ENCODE peak calls at places on chromosome 18, in ten cellular contexts. K, G, Q, M, V, N, Y, J, A and D are unnamed samples.

GRCh38 chr18:62741118-62741566 is 25.8 kb downstream of the PHLPP1 start:
- DNase-seq in K (no peak), G (no peak), Q (peak; percentile 66), M (peak; percentile 44), V (peak; percentile 88), N (no peak), Y (no peak), J (no peak), A (peak; percentile 92), D (no peak)

GRCh38 chr18:26549103-26549485 is 741 bp upstream of the KCTD1 start:
- DNase-seq in K (peak; percentile 49), G (peak; percentile 25), Q (peak; percentile 59), M (peak; percentile 52), V (peak; percentile 76), N (peak; percentile 58), Y (no peak), J (no peak), A (peak; percentile 65), D (peak; percentile 57)

GRCh38 chr18:9612215-9612830 is 2.0 kb downstream of the PPP4R1 start:
- DNase-seq in K (peak; percentile 37), G (no peak), Q (peak; percentile 64), M (peak; percentile 56), V (peak; percentile 78), N (peak; percentile 70), Y (no peak), J (no peak), A (peak; percentile 52), D (peak; percentile 41)

GRCh38 chr18:63309422-63309821 is 10.1 kb downstream of the BCL2 start:
- DNase-seq in K (no peak), G (no peak), Q (no peak), M (no peak), V (no peak), N (no peak), Y (no peak), J (no peak), A (no peak), D (no peak)

GRCh38 chr18:9422816-9423519 is 52.3 kb upstream of the RALBP1 start:
- DNase-seq in K (no peak), G (no peak), Q (no peak), M (peak; percentile 87), V (peak; percentile 75), N (no peak), Y (peak; percentile 42), J (no peak), A (no peak), D (no peak)

GRCh38 chr18:22290004-22290403 is 120.6 kb downstream of the GATA6 start:
- DNase-seq in K (no peak), G (no peak), Q (no peak), M (no peak), V (no peak), N (no peak), Y (no peak), J (no peak), A (no peak), D (no peak)

GRCh38 chr18:3411854-3412268 is 38.1 kb upstream of the TGIF1 start:
- DNase-seq in K (no peak), G (peak; percentile 21), Q (peak; percentile 5), M (peak; percentile 74), V (no peak), N (no peak), Y (no peak), J (peak; percentile 62), A (peak; percentile 4), D (no peak)

GRCh38 chr18:54284967-54285785 is 15.9 kb downstream of the POLI start:
- DNase-seq in K (peak; percentile 52), G (peak; percentile 48), Q (peak; percentile 83), M (no peak), V (peak; percentile 59), N (peak; percentile 99), Y (no peak), J (no peak), A (peak; percentile 79), D (peak; percentile 62)

DNA sequence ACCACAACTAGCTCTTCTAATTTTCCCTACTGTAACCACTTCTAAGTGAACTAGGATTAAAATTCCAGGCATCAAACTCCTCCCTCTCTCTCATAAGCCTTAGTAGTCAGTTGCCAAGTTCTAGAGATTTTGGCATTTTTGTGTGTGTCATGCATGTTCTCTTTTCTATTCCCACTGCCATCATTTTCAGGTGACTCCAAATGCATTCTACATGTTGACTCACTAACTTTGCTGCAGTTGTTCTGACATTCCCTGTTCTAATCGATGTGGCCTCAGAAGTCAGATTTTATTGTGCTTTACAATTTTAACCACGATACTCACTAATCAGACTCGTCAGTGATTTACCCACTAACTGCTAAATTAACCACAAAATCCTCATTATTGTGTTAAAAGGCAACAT is 13.3 kb downstream of the DSC1 start:
- DNase-seq in K (no peak), G (no peak), Q (no peak), M (no peak), V (no peak), N (no peak), Y (no peak), J (no peak), A (peak; percentile 3), D (no peak)
- TF ChIP-seq CTCF in K (no peak), G (no peak), Q (no peak), M (no peak), V (no peak), N (no peak), Y (no peak), J (no peak), A (no peak), D (no peak)

DNA sequence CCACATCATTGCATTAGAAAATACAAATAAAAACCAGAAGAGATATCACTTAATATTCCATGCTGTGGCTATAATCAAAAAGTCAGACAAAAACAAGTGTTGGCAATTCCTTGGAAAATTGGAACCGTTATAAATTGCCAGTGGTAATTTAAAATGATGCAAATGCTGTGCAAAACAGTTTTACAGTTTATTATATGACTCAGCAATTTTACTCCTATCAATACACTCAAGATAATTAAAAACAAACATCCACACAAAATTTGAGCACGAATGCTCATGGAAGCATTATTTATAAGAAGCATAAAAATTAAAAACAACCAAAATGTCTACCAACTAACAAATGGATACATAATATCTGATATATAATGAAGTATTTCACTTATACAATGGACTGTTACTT is 728.8 kb downstream of the CBLN2 start:
- DNase-seq in K (no peak), G (no peak), Q (no peak), M (no peak), V (no peak), N (no peak), Y (no peak), J (no peak), A (no peak), D (no peak)
- TF ChIP-seq CTCF in K (no peak), G (no peak), Q (no peak), M (no peak), V (no peak), N (no peak), Y (no peak), J (no peak), A (no peak), D (no peak)

GRCh38 chr18:76657428-76657827 is 162.4 kb upstream of the ZNF516 start:
- DNase-seq in K (no peak), G (no peak), Q (no peak), M (no peak), V (no peak), N (no peak), Y (no peak), J (no peak), A (peak; percentile 11), D (no peak)

GRCh38 chr18:76656925-76657324 is 161.9 kb upstream of the ZNF516 start:
- DNase-seq in K (no peak), G (no peak), Q (no peak), M (no peak), V (no peak), N (no peak), Y (no peak), J (no peak), A (no peak), D (no peak)

GRCh38 chr18:76660571-76661192 is 161.7 kb upstream of the ZNF236 start:
- DNase-seq in K (no peak), G (no peak), Q (no peak), M (no peak), V (no peak), N (no peak), Y (no peak), J (no peak), A (no peak), D (no peak)

GRCh38 chr18:76657911-76658475 is 163.0 kb upstream of the ZNF516 start:
- DNase-seq in K (no peak), G (no peak), Q (no peak), M (no peak), V (no peak), N (peak; percentile 28), Y (no peak), J (no peak), A (no peak), D (no peak)

DNA sequence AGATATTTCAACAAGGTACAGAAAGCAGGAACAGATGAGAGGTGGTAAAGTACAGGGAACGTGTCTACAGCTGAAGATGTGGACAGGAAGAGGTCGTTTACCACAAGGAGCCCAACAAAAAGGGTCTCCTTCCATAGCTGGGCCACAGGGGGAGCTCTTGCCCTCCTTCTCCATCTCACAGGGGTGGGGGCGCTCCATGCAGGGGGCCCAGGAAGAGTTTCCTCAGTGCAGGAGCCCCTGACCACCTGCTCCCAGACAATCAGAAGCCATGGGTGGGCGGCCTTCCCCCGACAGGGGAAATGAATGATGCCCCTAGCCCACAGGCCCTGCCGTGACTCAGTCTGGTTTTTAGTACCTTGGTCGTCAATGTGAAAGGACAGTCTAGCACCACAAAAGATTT is 163.6 kb upstream of the ZNF516 start:
- DNase-seq in K (peak; percentile 52), G (no peak), Q (no peak), M (no peak), V (peak; percentile 4), N (peak; percentile 37), Y (no peak), J (no peak), A (peak; percentile 9), D (peak; percentile 34)
- TF ChIP-seq CTCF in K (peak; percentile 42), G (no peak), Q (peak; percentile 23), M (no peak), V (no peak), N (peak; percentile 43), Y (peak; percentile 32), J (no peak), A (peak; percentile 23), D (peak; percentile 19)

GRCh38 chr18:13439475-13439874 is 220.9 kb downstream of the LDLRAD4 start:
- DNase-seq in K (no peak), G (no peak), Q (no peak), M (no peak), V (no peak), N (no peak), Y (no peak), J (no peak), A (no peak), D (no peak)

GRCh38 chr18:13442451-13442850 is 223.9 kb downstream of the LDLRAD4 start:
- DNase-seq in K (no peak), G (no peak), Q (no peak), M (no peak), V (no peak), N (no peak), Y (no peak), J (no peak), A (no peak), D (no peak)

GRCh38 chr18:13438507-13439056 is 220.0 kb downstream of the LDLRAD4 start:
- DNase-seq in K (no peak), G (no peak), Q (no peak), M (no peak), V (no peak), N (no peak), Y (no peak), J (no peak), A (no peak), D (no peak)

GRCh38 chr18:13441731-13442130 is 223.2 kb downstream of the LDLRAD4 start:
- DNase-seq in K (no peak), G (no peak), Q (no peak), M (no peak), V (no peak), N (no peak), Y (no peak), J (no peak), A (no peak), D (no peak)

GRCh38 chr18:13440277-13441248 is 222.0 kb downstream of the LDLRAD4 start:
- DNase-seq in K (no peak), G (no peak), Q (no peak), M (no peak), V (no peak), N (no peak), Y (no peak), J (no peak), A (no peak), D (no peak)
- TF ChIP-seq CTCF in K (no peak), G (no peak), Q (no peak), M (no peak), V (no peak), N (no peak), Y (no peak), J (no peak), A (no peak), D (no peak)